ENCODE peak calls at places on chromosomes 3 and 15, in nine cellular contexts. H is HFFc6; N is M059J; M is stimulated activated CD8-positive, alpha-beta memory T cell treated with anti-CD3 and anti-CD28 coated beads, Interleukin-2, amount 100 ng/mL, for 1 hour; K is HTR-8/SVneo; F is NCI-H1436; Q is AG09309; T is endothelial cell; A is stimulated activated CD4-positive, alpha-beta T cell treated with anti-CD3 and anti-CD28 coated beads, Interleukin-12 subunit alpha, Interleukin-12 subunit beta, amount 100 ng/mL, for 4 hours. D is an unnamed sample.

GRCh38 chr3:125151437-125151806 is 61.1 kb downstream of the SLC12A8 start:
- DNase-seq in T (no peak), Q (no peak), K (no peak), A (no peak), H (no peak), F (no peak), M (no peak), N (no peak), D (no peak)

GRCh38 chr15:71080166-71080565 is 35.1 kb upstream of the THSD4 start:
- DNase-seq in K (no peak), A (no peak), N (peak; percentile 35), Q (no peak), T (no peak), M (no peak), H (no peak), F (no peak), D (no peak)

GRCh38 chr3:129101370-129102138 is 20.1 kb downstream of the RAB43 start:
- DNase-seq in A (no peak), N (no peak), T (no peak), K (no peak), F (no peak), M (no peak), H (no peak), Q (no peak), D (no peak)

GRCh38 chr15:50330921-50331320 is 24.1 kb downstream of the GABPB1 start:
- DNase-seq in K (no peak), F (no peak), A (no peak), Q (no peak), M (no peak), T (no peak), N (peak; percentile 25), H (no peak), D (no peak)

GRCh38 chr3:69739204-69740102 is at the start of gene MITF:
- DNase-seq in N (peak; percentile 88), F (peak; percentile 10), A (peak; percentile 3), H (peak; percentile 87), T (peak; percentile 89), K (peak; percentile 81), M (no peak), Q (peak; percentile 59), D (peak; percentile 95)

GRCh38 chr3:105505167-105505566 is 138.5 kb downstream of the ALCAM start:
- DNase-seq in A (no peak), N (no peak), F (no peak), K (no peak), M (no peak), Q (no peak), T (no peak), H (no peak), D (no peak)

GRCh38 chr3:138381413-138381901 is 33.1 kb downstream of the MRAS start:
- DNase-seq in N (peak; percentile 46), F (no peak), K (no peak), M (no peak), A (no peak), H (no peak), T (no peak), Q (no peak), D (peak; percentile 33)

GRCh38 chr3:10964537-10965167 is 27.9 kb upstream of the SLC6A1 start:
- DNase-seq in H (no peak), K (peak; percentile 27), F (no peak), A (no peak), Q (no peak), N (peak; percentile 14), T (peak; percentile 54), M (no peak), D (peak; percentile 20)

GRCh38 chr3:44045476-44046275 is 196.0 kb upstream of the TOPAZ1 start:
- DNase-seq in M (no peak), K (no peak), A (no peak), F (no peak), Q (no peak), T (no peak), H (peak; percentile 32), N (peak; percentile 83), D (no peak)

GRCh38 chr3:46676601-46677071 is 16.8 kb downstream of the ALS2CL start:
- DNase-seq in H (no peak), Q (no peak), F (no peak), N (no peak), K (no peak), A (no peak), M (no peak), T (no peak), D (no peak)

GRCh38 chr15:98728107-98728810 is 79.9 kb downstream of the IGF1R start:
- DNase-seq in K (no peak), F (no peak), A (no peak), H (no peak), N (no peak), T (no peak), M (no peak), Q (no peak), D (no peak)

GRCh38 chr3:126558336-126559071 is at the start of gene C3orf22:
- DNase-seq in K (no peak), A (no peak), T (peak; percentile 2), N (no peak), M (no peak), H (no peak), Q (no peak), F (no peak), D (no peak)

GRCh38 chr3:123110238-123110952 is 43.6 kb downstream of the PDIA5 start:
- DNase-seq in T (no peak), M (no peak), H (no peak), N (no peak), A (no peak), F (no peak), Q (no peak), K (no peak), D (no peak)

GRCh38 chr15:29681946-29682345 is 140.3 kb downstream of the TJP1 start:
- DNase-seq in A (no peak), Q (no peak), K (no peak), H (no peak), T (no peak), N (no peak), F (no peak), M (no peak), D (no peak)

GRCh38 chr3:146033950-146034349 is 127.0 kb downstream of the PLOD2 start:
- DNase-seq in F (peak; percentile 18), Q (no peak), A (no peak), T (no peak), K (no peak), H (no peak), M (no peak), N (no peak), D (no peak)

GRCh38 chr3:21524113-21524512 is 226.9 kb downstream of the ZNF385D start:
- DNase-seq in H (no peak), F (no peak), Q (no peak), T (no peak), M (no peak), A (no peak), N (no peak), K (no peak), D (peak; percentile 15)

GRCh38 chr3:7707192-7707591 is 794.4 kb upstream of the LMCD1 start:
- DNase-seq in N (no peak), A (no peak), Q (no peak), F (no peak), M (no peak), H (no peak), T (no peak), K (no peak), D (no peak)

GRCh38 chr3:94089126-94089525 is 26.3 kb downstream of the NSUN3 start:
- DNase-seq in T (no peak), H (no peak), N (no peak), M (no peak), A (no peak), K (no peak), F (no peak), Q (no peak), D (no peak)

GRCh38 chr3:141738636-141739363 is 702 bp downstream of the RNF7 start:
- DNase-seq in M (no peak), H (peak; percentile 34), K (peak; percentile 34), N (peak; percentile 68), F (no peak), A (no peak), Q (no peak), T (no peak), D (peak; percentile 46)

GRCh38 chr15:97962263-97962662 is 1.8 kb downstream of the ARRDC4 start:
- DNase-seq in A (no peak), N (no peak), K (no peak), F (no peak), Q (no peak), T (no peak), M (no peak), H (no peak), D (no peak)

GRCh38 chr15:40282144-40282869 is 557 bp downstream of the ANKRD63 start:
- DNase-seq in M (no peak), H (no peak), F (no peak), K (peak; percentile 48), N (peak; percentile 25), A (peak; percentile 52), Q (no peak), T (peak; percentile 51), D (peak; percentile 28)

GRCh38 chr15:68414591-68414990 is 17.4 kb downstream of the ITGA11 start:
- DNase-seq in M (no peak), F (no peak), A (no peak), K (no peak), Q (no peak), H (no peak), T (no peak), N (no peak), D (no peak)

D was measured in AG08395.